ENCODE peak calls at places on chromosomes 7 and 10, in eight cellular contexts. K is ureter; H is activated CD4-positive, alpha-beta T cell treated with anti-CD3 and anti-CD28 coated beads for 48 hours; W is coronary artery; D is NCI-H1092; I is activated CD8-positive, alpha-beta memory T cell treated with anti-CD3 and anti-CD28 coated beads, Interleukin-2, amount 50 U/mL, for 4 hours; S is Calu3; U is CD8-positive, alpha-beta T cell. C is an unnamed sample.

GRCh38 chr7:29349362-29349761 is 154.8 kb downstream of the CHN2 start:
- DNase-seq in K (no peak), H (no peak), W (no peak), D (no peak), I (no peak), S (no peak), U (no peak), C (no peak)

GRCh38 chr7:120856621-120857352 is 1.2 kb downstream of the TSPAN12 start:
- DNase-seq in K (peak; percentile 47), H (peak; percentile 19), W (peak; percentile 73), D (no peak), I (no peak), S (peak; percentile 56), U (no peak), C (no peak)

GRCh38 chr10:130169136-130169888 is 33.1 kb downstream of the GLRX3 start:
- DNase-seq in K (no peak), H (no peak), W (no peak), D (no peak), I (no peak), S (no peak), U (no peak), C (no peak)

GRCh38 chr7:29839302-29839701 is 33.0 kb downstream of the WIPF3 start:
- DNase-seq in K (peak; percentile 55), H (no peak), W (no peak), D (no peak), I (no peak), S (no peak), U (no peak), C (no peak)

GRCh38 chr7:78402096-78402495 is 603.5 kb downstream of the PHTF2 start:
- DNase-seq in K (no peak), H (no peak), W (no peak), D (no peak), I (no peak), S (no peak), U (no peak), C (no peak)

GRCh38 chr10:47458466-47459154 is 25.3 kb downstream of the ANXA8 start:
- DNase-seq in K (no peak), H (no peak), W (no peak), D (no peak), I (no peak), S (no peak), U (no peak), C (no peak)

GRCh38 chr7:133003052-133003910 is 78.6 kb downstream of the CHCHD3 start:
- DNase-seq in K (no peak), H (no peak), W (no peak), D (no peak), I (no peak), S (no peak), U (no peak), C (no peak)

GRCh38 chr7:52061666-52062065 is 745.1 kb upstream of the COBL start:
- DNase-seq in K (no peak), H (no peak), W (no peak), D (no peak), I (no peak), S (no peak), U (no peak), C (no peak)

GRCh38 chr10:88901610-88902327 is 21.7 kb downstream of the STAMBPL1 start:
- DNase-seq in K (no peak), H (no peak), W (no peak), D (no peak), I (no peak), S (no peak), U (no peak), C (no peak)

GRCh38 chr10:64619068-64619467 is 1097.9 kb downstream of the REEP3 start:
- DNase-seq in K (no peak), H (no peak), W (no peak), D (no peak), I (no peak), S (no peak), U (no peak), C (no peak)

GRCh38 chr7:154372106-154372505 is 319.9 kb downstream of the DPP6 start:
- DNase-seq in K (no peak), H (no peak), W (no peak), D (no peak), I (no peak), S (no peak), U (no peak), C (no peak)

GRCh38 chr10:11407939-11408338 is 203.5 kb downstream of the USP6NL start:
- DNase-seq in K (no peak), H (no peak), W (peak; percentile 36), D (no peak), I (no peak), S (no peak), U (peak; percentile 27), C (no peak)